ENCODE peak calls at places on chromosome 21, in five cellular contexts. W, T, E, V and B are unnamed samples.

GRCh38 chr21:25980710-25981109 is 189.9 kb downstream of the APP start:
- DNase-seq in W (no peak), T (no peak), E (no peak), V (no peak), B (no peak)

GRCh38 chr21:38847556-38847955 is 41.8 kb downstream of the ETS2 start:
- DNase-seq in W (no peak), T (no peak), E (no peak), V (no peak), B (no peak)

GRCh38 chr21:42218836-42219605 is at the start of gene ABCG1:
- DNase-seq in W (peak), T (peak), E (peak), V (peak), B (peak)

GRCh38 chr21:46100426-46100825 is 2.5 kb downstream of the COL6A2 start:
- DNase-seq in W (peak), T (peak), E (peak), V (no peak), B (no peak)

GRCh38 chr21:15221799-15222386 is 157.1 kb upstream of the NRIP1 start:
- DNase-seq in W (no peak), T (peak), E (peak), V (no peak), B (no peak)

GRCh38 chr21:17921579-17922530 is 102.7 kb upstream of the C21orf91 start:
- DNase-seq in W (no peak), T (peak), E (peak), V (no peak), B (no peak)

GRCh38 chr21:39071623-39072214 is 111.5 kb downstream of the PSMG1 start:
- DNase-seq in W (no peak), T (peak), E (no peak), V (no peak), B (no peak)

GRCh38 chr21:26096494-26096893 is 74.1 kb downstream of the APP start:
- DNase-seq in W (no peak), T (no peak), E (no peak), V (no peak), B (no peak)

GRCh38 chr21:39020751-39021474 is 162.3 kb downstream of the PSMG1 start:
- DNase-seq in W (no peak), T (peak), E (peak), V (no peak), B (peak)

GRCh38 chr21:34845521-34846213 is 176.9 kb downstream of the CLIC6 start:
- DNase-seq in W (peak), T (peak), E (no peak), V (peak), B (peak)

GRCh38 chr21:34510148-34511142 is 1.6 kb downstream of the KCNE1 start:
- DNase-seq in W (peak), T (peak), E (peak), V (peak), B (peak)

GRCh38 chr21:37436180-37436579 is 69.6 kb downstream of the DYRK1A start:
- DNase-seq in W (no peak), T (no peak), E (no peak), V (no peak), B (no peak)

GRCh38 chr21:33712022-33712803 is 69.9 kb downstream of the ITSN1 start:
- DNase-seq in W (no peak), T (no peak), E (no peak), V (no peak), B (no peak)

GRCh38 chr21:29098156-29098555 is 24.7 kb upstream of the CCT8 start:
- DNase-seq in W (no peak), T (peak), E (no peak), V (no peak), B (no peak)

GRCh38 chr21:16979574-16979973 is 533.3 kb upstream of the CXADR start:
- DNase-seq in W (no peak), T (no peak), E (no peak), V (no peak), B (no peak)

GRCh38 chr21:37496972-37497371 is 130.4 kb downstream of the DYRK1A start:
- DNase-seq in W (no peak), T (no peak), E (peak), V (no peak), B (peak)

GRCh38 chr21:31671931-31672330 is 12.4 kb downstream of the SOD1 start:
- DNase-seq in W (no peak), T (no peak), E (no peak), V (no peak), B (no peak)

GRCh38 chr21:19198801-19199200 is 795.2 kb upstream of the TMPRSS15 start:
- DNase-seq in W (no peak), T (no peak), E (no peak), V (no peak), B (no peak)

GRCh38 chr21:44975720-44976555 is 36.1 kb downstream of the SLX9 start:
- DNase-seq in W (no peak), T (no peak), E (no peak), V (no peak), B (no peak)

GRCh38 chr21:44704636-44705001 is 6.8 kb downstream of the TSPEAR start:
- DNase-seq in W (peak), T (no peak), E (no peak), V (no peak), B (no peak)

GRCh38 chr21:37548521-37548981 is 182.0 kb downstream of the DYRK1A start:
- DNase-seq in W (no peak), T (no peak), E (no peak), V (no peak), B (no peak)

GRCh38 chr21:46124083-46124925 is 26.4 kb downstream of the COL6A2 start:
- DNase-seq in W (no peak), T (no peak), E (no peak), V (no peak), B (no peak)

GRCh38 chr21:45213392-45213791 is 74.3 kb downstream of the POFUT2 start:
- DNase-seq in W (no peak), T (no peak), E (no peak), V (no peak), B (no peak)

GRCh38 chr21:38743772-38744529 is 61.8 kb upstream of the ETS2 start:
- DNase-seq in W (no peak), T (no peak), E (no peak), V (no peak), B (no peak)

GRCh38 chr21:26833460-26833939 is 11.7 kb downstream of the ADAMTS1 start:
- DNase-seq in W (no peak), T (no peak), E (no peak), V (no peak), B (no peak)

GRCh38 chr21:30625449-30625848 is 5.0 kb downstream of the KRTAP20-4 start:
- DNase-seq in W (no peak), T (no peak), E (no peak), V (no peak), B (no peak)

GRCh38 chr21:25461730-25462129 is 145.6 kb downstream of the MRPL39 start:
- DNase-seq in W (no peak), T (peak), E (no peak), V (no peak), B (no peak)

GRCh38 chr21:18622383-18622782 is 218.8 kb upstream of the TMPRSS15 start:
- DNase-seq in W (no peak), T (no peak), E (no peak), V (no peak), B (no peak)

GRCh38 chr21:46639489-46640386 is 4.3 kb downstream of the PRMT2 start:
- DNase-seq in W (no peak), T (peak), E (peak), V (no peak), B (peak)

GRCh38 chr21:31730687-31731111 is 1.2 kb downstream of the SCAF4 start:
- DNase-seq in W (no peak), T (peak), E (peak), V (no peak), B (no peak)

GRCh38 chr21:34595457-34595856 is 19.5 kb downstream of the RCAN1 start:
- DNase-seq in W (no peak), T (no peak), E (no peak), V (no peak), B (no peak)

GRCh38 chr21:38805282-38806152 is at the start of gene ETS2:
- DNase-seq in W (peak), T (peak), E (peak), V (peak), B (peak)

GRCh38 chr21:45253180-45253579 is 34.5 kb downstream of the POFUT2 start:
- DNase-seq in W (no peak), T (peak), E (peak), V (no peak), B (no peak)

GRCh38 chr21:44556879-44557278 is 1.7 kb downstream of the KRTAP10-3 start:
- DNase-seq in W (no peak), T (no peak), E (no peak), V (peak), B (no peak)

GRCh38 chr21:45986316-45987051 is 4.9 kb downstream of the COL6A1 start:
- DNase-seq in W (no peak), T (no peak), E (no peak), V (no peak), B (no peak)

GRCh38 chr21:45455321-45456013 is 50.5 kb downstream of the COL18A1 start:
- DNase-seq in W (no peak), T (peak), E (peak), V (no peak), B (peak)

GRCh38 chr21:42568834-42569731 is 55.4 kb downstream of the SLC37A1 start:
- DNase-seq in W (no peak), T (no peak), E (no peak), V (no peak), B (no peak)